ENCODE peak calls at places on chromosome 21, in eight cellular contexts. T is A673, R is HCT116, E is Karpas-422, M is breast epithelium, O is uterus, N is OCI-LY7, D is hepatocyte. Q is an unnamed sample. For H3K9me3, the result is how much of the 10 kb centered on the place peaks cover.

GRCh38 chr21:29787011-29787909 is 152.5 kb downstream of the GRIK1 start:
- DNase-seq in M (no peak), T (no peak), D (no peak), R (no peak), O (no peak), E (no peak), N (no peak), Q (no peak)

GRCh38 chr21:36165356-36165755 is 8.7 kb downstream of the DOP1B start:
- DNase-seq in R (no peak), N (no peak), M (no peak), E (no peak), O (no peak), D (no peak), T (no peak), Q (no peak)

GRCh38 chr21:41603476-41603875 is 95.5 kb upstream of the TMPRSS2 start:
- DNase-seq in E (no peak), M (peak), O (no peak), N (no peak), R (no peak), D (no peak), T (no peak), Q (no peak)

GRCh38 chr21:42250422-42251403 is 31.8 kb downstream of the ABCG1 start:
- DNase-seq in E (no peak), R (no peak), N (no peak), D (no peak), T (no peak), M (no peak), O (no peak), Q (no peak)

GRCh38 chr21:41168391-41169257 is 664 bp downstream of the BACE2 start:
- DNase-seq in T (peak), E (no peak), D (peak), N (no peak), M (peak), O (peak), R (no peak), Q (peak)

GRCh38 chr21:33940164-33940563 is 24.6 kb upstream of the ATP5PO start:
- DNase-seq in E (no peak), N (no peak), R (no peak), D (peak), T (no peak), M (no peak), O (no peak), Q (no peak)

GRCh38 chr21:34926784-34927548 is 122.1 kb downstream of the RUNX1 start:
- DNase-seq in E (no peak), D (peak), T (no peak), O (no peak), M (no peak), N (no peak), R (no peak), Q (no peak)

GRCh38 chr21:35178812-35179211 is 129.7 kb upstream of the RUNX1 start:
- DNase-seq in N (no peak), R (no peak), M (no peak), T (no peak), D (no peak), E (no peak), O (no peak), Q (no peak)

GRCh38 chr21:36437745-36438128 is 42.2 kb downstream of the CLDN14 start:
- DNase-seq in E (no peak), N (no peak), M (no peak), T (no peak), R (no peak), D (no peak), O (no peak), Q (no peak)

GRCh38 chr21:34973685-34974084 is 75.4 kb downstream of the RUNX1 start:
- DNase-seq in D (no peak), R (no peak), M (no peak), N (no peak), T (no peak), E (no peak), O (no peak), Q (no peak)

GRCh38 chr21:33908760-33909159 is 6.8 kb downstream of the ATP5PO start:
- DNase-seq in E (no peak), M (no peak), N (no peak), O (no peak), R (no peak), T (no peak), D (no peak), Q (no peak)

GRCh38 chr21:44509539-44509938 is 30.5 kb downstream of the KRTAP10-1 start:
- DNase-seq in N (peak), R (peak), M (peak), E (peak), O (no peak), T (no peak), D (no peak), Q (peak)

GRCh38 chr21:34762761-34763160 is 94.0 kb downstream of the CLIC6 start:
- DNase-seq in O (no peak), M (no peak), N (no peak), R (no peak), D (no peak), T (no peak), E (no peak), Q (no peak)

GRCh38 chr21:42624095-42624830 is 29.2 kb upstream of the PDE9A start:
- DNase-seq in M (peak), T (no peak), R (no peak), N (no peak), O (peak), E (no peak), D (peak), Q (no peak)

GRCh38 chr21:33058468-33059318 is 11.2 kb upstream of the OLIG1 start:
- DNase-seq in M (no peak), R (no peak), E (no peak), D (no peak), N (no peak), T (no peak), O (no peak), Q (peak)

GRCh38 chr21:42021751-42022430 is 11.7 kb upstream of the ZBTB21 start:
- DNase-seq in N (no peak), O (no peak), E (no peak), M (no peak), R (no peak), D (no peak), T (no peak), Q (no peak)

GRCh38 chr21:26686278-26686677 is 113.2 kb upstream of the CYYR1 start:
- DNase-seq in N (peak), M (no peak), T (peak), D (no peak), R (no peak), E (peak), O (no peak), Q (no peak)

DNA sequence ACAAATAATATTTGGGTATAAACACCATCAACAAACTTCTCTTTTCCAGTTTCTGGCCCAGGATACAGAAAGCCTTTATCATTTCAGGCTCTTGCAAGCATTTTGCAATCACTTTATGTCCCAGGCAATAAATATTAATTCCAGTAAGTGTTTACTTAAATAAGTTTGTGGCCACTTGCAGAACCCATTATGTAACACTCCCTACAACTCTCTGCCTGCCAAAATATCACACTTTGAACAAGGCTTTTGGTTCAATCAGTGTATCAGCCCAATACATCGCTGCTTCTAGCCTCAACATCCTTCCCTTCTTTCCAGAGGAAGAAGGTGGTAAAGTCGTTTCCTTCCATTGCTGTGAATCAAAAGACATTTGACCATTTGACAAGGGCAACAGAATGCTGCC is 203.0 kb upstream of the USP25 start:
- DNase-seq in M (no peak), O (no peak), N (no peak), T (no peak), E (no peak), R (no peak), D (no peak), Q (no peak)
- H3K27ac ChIP-seq in M (no peak), O (no peak), N (no peak), T (no peak), E (no peak), R (no peak), D (no peak), Q (no peak)

DNA sequence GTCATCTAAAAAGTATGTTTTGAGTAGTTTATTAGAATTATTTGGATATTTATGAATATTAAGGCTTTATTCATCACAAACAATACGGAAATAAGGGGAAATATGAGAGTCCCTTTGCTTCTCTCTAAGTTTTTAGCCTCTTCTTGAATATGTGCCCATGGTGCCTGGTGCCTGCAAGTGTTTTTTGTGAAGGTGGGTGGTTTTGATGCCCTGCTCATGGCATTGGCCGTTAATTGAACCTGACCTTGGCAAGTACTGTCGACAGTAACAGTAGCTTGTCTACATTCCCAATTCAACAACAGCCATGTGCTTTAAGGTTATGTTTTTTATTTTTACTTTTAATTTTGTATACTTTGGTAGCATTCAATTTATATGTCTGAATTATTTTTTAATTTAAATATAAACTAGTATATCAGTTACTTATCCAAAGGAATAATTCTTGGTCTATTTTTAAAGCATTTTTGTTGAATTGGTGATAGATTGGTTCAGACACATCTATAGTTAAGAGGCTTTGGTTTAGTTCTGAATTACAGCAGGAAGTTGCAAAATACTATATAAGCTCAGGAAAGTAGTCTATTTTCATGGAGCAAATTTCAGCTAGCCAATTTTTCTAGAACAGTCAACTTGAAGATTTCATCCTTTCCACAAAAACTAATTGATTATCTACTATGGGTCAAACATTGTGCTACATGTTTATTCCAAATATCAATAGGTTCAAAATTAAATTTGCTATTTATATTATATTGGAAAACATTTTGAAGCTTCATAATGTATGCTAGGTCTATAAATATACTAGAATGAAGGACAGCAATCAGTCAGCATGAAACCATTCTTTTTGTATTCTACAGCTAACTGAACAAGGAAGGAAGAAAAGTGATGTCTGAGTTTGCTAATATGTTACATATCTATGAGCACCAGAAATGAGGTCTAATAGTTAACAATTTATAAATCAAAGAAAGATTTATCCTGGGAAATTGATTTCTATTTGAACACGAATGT is 184.4 kb downstream of the MRPL39 start:
- DNase-seq in D (no peak), N (no peak), O (no peak), T (no peak), M (no peak), R (no peak), E (no peak), Q (no peak)
- H3K9me3 ChIP-seq in D (under half), N (under half), O (under half), T (under half), M (under half), R (under half), E (under half), Q (under half)

GRCh38 chr21:46078984-46079356 is 18.9 kb upstream of the COL6A2 start:
- DNase-seq in D (no peak), T (no peak), R (no peak), O (peak), N (no peak), M (no peak), E (no peak), Q (peak)
- H3K27ac ChIP-seq in D (peak), T (no peak), R (no peak), O (peak), N (no peak), M (no peak), E (no peak), Q (no peak)

GRCh38 chr21:46110499-46111192 is 12.7 kb downstream of the COL6A2 start:
- DNase-seq in M (peak), T (no peak), O (peak), N (no peak), E (no peak), R (no peak), D (peak), Q (peak)

GRCh38 chr21:46108827-46109226 is 10.9 kb downstream of the COL6A2 start:
- DNase-seq in T (no peak), O (no peak), E (no peak), R (no peak), M (peak), N (no peak), D (no peak), Q (peak)

GRCh38 chr21:46111193-46111571 is 13.3 kb downstream of the COL6A2 start:
- DNase-seq in T (no peak), D (no peak), O (no peak), R (no peak), M (peak), N (no peak), E (no peak), Q (peak)

GRCh38 chr21:46111857-46112730 is 14.2 kb downstream of the COL6A2 start:
- DNase-seq in D (no peak), T (no peak), N (no peak), R (no peak), M (peak), E (no peak), O (peak), Q (peak)

DNA sequence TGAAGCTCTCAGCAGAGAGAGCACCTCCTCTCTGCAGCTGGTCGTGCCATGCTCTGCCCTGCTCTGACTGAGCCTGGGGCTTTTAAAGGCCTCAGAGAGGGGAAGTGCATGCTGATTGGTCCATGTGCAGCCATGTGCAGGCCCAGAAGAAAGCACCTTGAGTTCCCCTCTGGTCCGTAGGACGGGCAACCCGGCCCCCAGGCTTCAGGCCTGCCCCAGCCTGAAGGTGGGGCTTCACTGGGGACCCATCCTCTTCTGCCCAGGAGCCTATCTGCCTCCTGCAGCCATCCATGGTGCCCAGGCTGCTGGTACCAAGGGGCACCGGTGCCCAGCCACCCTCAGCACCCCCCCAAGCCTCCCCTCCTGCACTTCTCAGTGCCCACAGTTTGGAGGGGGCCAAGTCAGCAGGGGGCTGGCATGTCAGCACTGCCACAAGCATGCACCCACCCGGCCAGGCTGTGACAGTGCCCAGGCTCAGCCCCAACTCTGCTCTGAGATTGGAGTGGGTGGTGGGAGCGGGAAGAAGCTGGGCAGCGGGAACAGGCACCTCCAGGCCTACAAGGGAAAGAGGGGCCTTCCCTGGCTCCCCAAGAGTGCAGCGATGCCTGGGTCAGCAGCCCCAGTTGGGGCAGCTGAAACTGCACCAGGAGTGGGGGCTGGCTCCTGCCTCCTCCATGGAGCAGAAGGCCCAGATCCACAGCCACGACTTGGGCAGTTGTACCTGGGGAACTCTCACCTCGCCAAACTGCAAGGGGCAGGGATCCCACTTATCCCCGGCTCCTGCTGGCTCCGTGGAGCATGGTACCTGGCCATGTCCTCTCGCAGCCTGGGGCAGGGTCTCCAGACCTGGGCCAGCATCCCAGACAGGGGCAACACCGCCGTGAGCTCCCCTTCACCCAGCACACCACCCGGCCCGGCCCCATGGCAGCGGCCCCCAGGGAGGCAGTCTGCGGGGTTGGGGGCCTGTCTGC is 11.6 kb downstream of the COL6A2 start:
- DNase-seq in D (no peak), E (peak), M (peak), O (no peak), N (no peak), T (no peak), R (no peak), Q (peak)
- H3K9me3 ChIP-seq in D (under half), E (under half), M (under half), O (under half), N (under half), T (under half), R (under half), Q (under half)

DNA sequence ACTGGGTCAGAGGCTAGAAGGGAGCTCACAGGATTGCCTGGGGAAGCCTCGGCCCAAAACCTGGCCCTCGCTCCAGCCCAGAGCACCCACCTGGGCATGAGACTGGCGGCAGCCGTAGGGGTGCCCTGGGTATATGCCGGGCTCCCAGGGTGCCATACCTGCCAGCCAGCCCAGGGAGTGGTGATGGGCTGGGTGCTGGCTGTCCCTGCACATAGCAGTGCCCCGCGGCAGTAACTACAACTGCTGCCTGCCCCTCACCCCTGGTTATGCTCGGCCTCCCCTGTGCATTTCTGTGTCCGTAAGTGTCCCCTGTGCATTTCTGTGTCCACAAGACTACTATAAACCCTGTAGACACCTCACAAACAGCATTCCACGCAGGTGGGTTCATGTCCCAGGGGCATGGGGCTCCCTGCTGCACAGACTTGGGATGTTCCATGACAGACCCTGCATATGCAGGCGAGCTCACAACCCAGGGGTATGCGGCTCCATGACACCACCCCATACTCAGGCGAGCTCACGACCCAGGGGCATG is 5.8 kb upstream of the SPATC1L start:
- DNase-seq in D (peak), R (no peak), N (no peak), T (no peak), E (no peak), O (peak), M (peak), Q (no peak)
- H3K27ac ChIP-seq in D (peak), R (no peak), N (no peak), T (no peak), E (no peak), O (peak), M (peak), Q (peak)

GRCh38 chr21:7933923-7934322 is 2587.5 kb upstream of the TPTE start:
- DNase-seq in N (no peak), D (no peak), O (no peak), M (no peak), E (no peak), T (no peak), R (no peak), Q (no peak)
- H3K9me3 ChIP-seq in N (half or more), D (half or more), O (under half), M (half or more), E (half or more), T (half or more), R (half or more), Q (under half)

GRCh38 chr21:16069713-16070112 is 339.9 kb downstream of the USP25 start:
- DNase-seq in D (no peak), M (no peak), O (no peak), R (no peak), E (no peak), N (no peak), T (no peak), Q (no peak)

GRCh38 chr21:16070207-16070651 is 340.4 kb downstream of the USP25 start:
- DNase-seq in D (no peak), M (no peak), N (no peak), T (peak), R (no peak), O (peak), E (no peak), Q (no peak)

GRCh38 chr21:16072176-16072575 is 342.4 kb downstream of the USP25 start:
- DNase-seq in M (no peak), N (no peak), T (no peak), R (no peak), D (no peak), O (no peak), E (no peak), Q (no peak)

GRCh38 chr21:16071761-16072160 is 342.0 kb downstream of the USP25 start:
- DNase-seq in M (no peak), N (no peak), R (no peak), O (no peak), T (no peak), E (no peak), D (no peak), Q (no peak)

DNA sequence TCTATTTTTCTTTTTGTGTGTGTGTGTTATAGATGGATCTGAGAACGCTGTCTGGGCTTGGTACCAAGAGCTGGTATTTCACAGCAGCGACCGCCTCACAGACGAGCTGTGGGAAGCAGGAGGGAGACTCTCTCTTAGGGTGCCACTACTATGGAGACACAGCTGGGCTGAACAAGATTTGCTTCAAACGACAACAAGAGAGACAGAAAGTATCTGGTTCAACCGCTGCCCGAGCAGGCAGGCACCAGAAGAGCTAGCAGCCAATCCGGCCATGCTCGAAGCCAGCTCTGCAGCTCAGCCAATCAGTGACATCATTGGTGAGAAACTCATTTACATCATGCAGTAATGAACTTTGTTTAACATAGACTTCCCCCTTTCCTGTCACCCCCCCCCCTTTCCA is 341.3 kb downstream of the USP25 start:
- DNase-seq in D (no peak), O (peak), R (no peak), E (no peak), T (peak), N (no peak), M (no peak), Q (no peak)
- H3K27ac ChIP-seq in D (peak), O (peak), R (no peak), E (no peak), T (peak), N (no peak), M (peak), Q (no peak)

Q was measured in right cardiac atrium.